ENCODE peak calls at places on chromosomes 3 and 15, in seven cellular contexts. T is progenitor cell of endocrine pancreas, A is HTR-8/SVneo, I is hypothalamus, V is T47D, C is mammary epithelial cell, N is A549. O is an unnamed sample.

GRCh38 chr3:178083906-178084823 is 452.1 kb upstream of the KCNMB2 start:
- DNase-seq in T (no peak), A (no peak), I (no peak), V (peak; percentile 76), C (no peak), N (peak; percentile 13), O (peak; percentile 77)

GRCh38 chr3:46867550-46867898 is 4.3 kb upstream of the MYL3 start:
- DNase-seq in T (no peak), A (no peak), I (peak; percentile 50), V (no peak), C (no peak), N (no peak), O (no peak)

GRCh38 chr15:101394654-101395053 is 94.9 kb downstream of the PCSK6 start:
- DNase-seq in T (no peak), A (no peak), I (no peak), V (no peak), C (no peak), N (no peak), O (no peak)

GRCh38 chr15:74449643-74450205 is 11.2 kb downstream of the UBL7 start:
- DNase-seq in T (no peak), A (no peak), I (no peak), V (no peak), C (no peak), N (no peak), O (no peak)

GRCh38 chr3:112740800-112741199 is 99.9 kb upstream of the CCDC80 start:
- DNase-seq in T (no peak), A (no peak), I (no peak), V (no peak), C (no peak), N (no peak), O (no peak)

GRCh38 chr15:39501366-39501765 is 79.5 kb upstream of the THBS1 start:
- DNase-seq in T (no peak), A (no peak), I (no peak), V (no peak), C (no peak), N (no peak), O (no peak)

GRCh38 chr3:154334973-154335420 is 10.7 kb upstream of the DHX36 start:
- DNase-seq in T (no peak), A (peak; percentile 13), I (no peak), V (peak; percentile 66), C (peak; percentile 28), N (peak; percentile 45), O (peak; percentile 60)

GRCh38 chr3:141498592-141499223 is 11.9 kb downstream of the RASA2 start:
- DNase-seq in T (no peak), A (no peak), I (peak; percentile 5), V (peak; percentile 34), C (no peak), N (no peak), O (peak; percentile 21)

GRCh38 chr3:16122155-16122554 is 52.3 kb upstream of the GALNT15 start:
- DNase-seq in T (no peak), A (no peak), I (no peak), V (no peak), C (no peak), N (no peak), O (no peak)

GRCh38 chr15:41983621-41984571 is 11.5 kb upstream of the EHD4 start:
- DNase-seq in T (no peak), A (no peak), I (no peak), V (no peak), C (no peak), N (no peak), O (no peak)

GRCh38 chr3:125967156-125967555 is 1.8 kb upstream of the ROPN1B start:
- DNase-seq in T (no peak), A (no peak), I (no peak), V (peak; percentile 56), C (no peak), N (no peak), O (no peak)

GRCh38 chr3:194254032-194254431 is 97.1 kb downstream of the CPN2 start:
- DNase-seq in T (no peak), A (no peak), I (no peak), V (no peak), C (no peak), N (no peak), O (no peak)

GRCh38 chr3:54358969-54359648 is 236.8 kb downstream of the CACNA2D3 start:
- DNase-seq in T (no peak), A (no peak), I (no peak), V (peak; percentile 27), C (no peak), N (no peak), O (no peak)

GRCh38 chr15:47673343-47673761 is 44.0 kb upstream of the SEMA6D start:
- DNase-seq in T (no peak), A (no peak), I (no peak), V (no peak), C (no peak), N (no peak), O (no peak)

GRCh38 chr3:111252795-111253194 is 181.2 kb downstream of the NECTIN3 start:
- DNase-seq in T (no peak), A (no peak), I (peak; percentile 4), V (peak; percentile 31), C (no peak), N (no peak), O (peak; percentile 30)

GRCh38 chr3:148400754-148401153 is 296.9 kb upstream of the AGTR1 start:
- DNase-seq in T (no peak), A (no peak), I (no peak), V (no peak), C (no peak), N (no peak), O (no peak)

GRCh38 chr3:193727089-193727488 is 134.1 kb downstream of the OPA1 start:
- DNase-seq in T (no peak), A (no peak), I (no peak), V (no peak), C (no peak), N (no peak), O (no peak)

GRCh38 chr15:98514034-98514622 is 134.2 kb upstream of the IGF1R start:
- DNase-seq in T (no peak), A (no peak), I (no peak), V (no peak), C (no peak), N (no peak), O (no peak)

GRCh38 chr3:8752832-8753231 is 16.6 kb downstream of the OXTR start:
- DNase-seq in T (no peak), A (no peak), I (no peak), V (no peak), C (no peak), N (no peak), O (no peak)

GRCh38 chr15:63133786-63134185 is 12.1 kb downstream of the LACTB start:
- DNase-seq in T (no peak), A (no peak), I (no peak), V (no peak), C (no peak), N (no peak), O (no peak)

GRCh38 chr3:53196575-53197407 is 35.8 kb downstream of the PRKCD start:
- DNase-seq in T (no peak), A (no peak), I (no peak), V (peak; percentile 68), C (no peak), N (no peak), O (peak; percentile 56)